ENCODE peak calls at places on chromosomes 7 and 10, in four cellular contexts. P, W, X and F are unnamed samples.

GRCh38 chr7:45239486-45239885 is 81.9 kb downstream of the RAMP3 start:
- DNase-seq in P (peak), W (peak), X (no peak), F (peak)

GRCh38 chr10:103812431-103812830 is 42.9 kb downstream of the SH3PXD2A start:
- DNase-seq in P (no peak), W (no peak), X (peak), F (no peak)

GRCh38 chr7:98168181-98168903 is 42.9 kb upstream of the BHLHA15 start:
- DNase-seq in P (peak), W (peak), X (peak), F (peak)

GRCh38 chr10:10499839-10500238 is 517.8 kb upstream of the CELF2 start:
- DNase-seq in P (peak), W (no peak), X (no peak), F (peak)

GRCh38 chr10:7856685-7857084 is 38.4 kb downstream of the TAF3 start:
- DNase-seq in P (no peak), W (no peak), X (no peak), F (no peak)

GRCh38 chr7:37385787-37386186 is 62.9 kb downstream of the ELMO1 start:
- DNase-seq in P (no peak), W (no peak), X (no peak), F (no peak)

GRCh38 chr7:105675873-105676484 is 94.7 kb upstream of the EFCAB10 start:
- DNase-seq in P (no peak), W (no peak), X (peak), F (no peak)

GRCh38 chr7:28672397-28672797 is 260.1 kb downstream of the CREB5 start:
- DNase-seq in P (no peak), W (no peak), X (no peak), F (no peak)

GRCh38 chr7:16695621-16696237 is 49.7 kb downstream of the BZW2 start:
- DNase-seq in P (peak), W (peak), X (peak), F (peak)

GRCh38 chr10:97771055-97771811 is 566 bp downstream of the SFRP5 start:
- DNase-seq in P (peak), W (peak), X (no peak), F (peak)

GRCh38 chr10:58054881-58055280 is 212.8 kb downstream of the IPMK start:
- DNase-seq in P (no peak), W (no peak), X (no peak), F (no peak)

GRCh38 chr10:115918812-115919211 is 354.2 kb downstream of the GFRA1 start:
- DNase-seq in P (peak), W (no peak), X (no peak), F (peak)

GRCh38 chr7:132653364-132653930 is 77.2 kb upstream of the PLXNA4 start:
- DNase-seq in P (no peak), W (no peak), X (no peak), F (no peak)

GRCh38 chr10:71840177-71840711 is 10.8 kb downstream of the PSAP start:
- DNase-seq in P (peak), W (peak), X (peak), F (peak)

GRCh38 chr10:97383159-97383558 is 18.0 kb downstream of the RRP12 start:
- DNase-seq in P (no peak), W (no peak), X (no peak), F (no peak)

GRCh38 chr10:131050162-131050766 is 261.3 kb downstream of the TCERG1L start:
- DNase-seq in P (no peak), W (no peak), X (no peak), F (no peak)

GRCh38 chr10:72834183-72834825 is 59.2 kb upstream of the OIT3 start:
- DNase-seq in P (peak), W (peak), X (no peak), F (peak)